ENCODE peak calls at places on chromosomes 3 and 15, in seven cellular contexts. R, F, X, E, U, Y and A are unnamed samples.

GRCh38 chr15:25844981-25845680 is 18.0 kb downstream of the ATP10A start:
- DNase-seq in X (no peak), U (no peak), E (no peak), F (no peak), Y (no peak), R (no peak), A (no peak)

GRCh38 chr3:71680588-71680987 is 44.6 kb downstream of the EIF4E3 start:
- DNase-seq in R (no peak), F (no peak), X (no peak), E (no peak), U (peak), Y (no peak), A (no peak)

GRCh38 chr15:70379134-70379533 is 281.4 kb upstream of the TLE3 start:
- DNase-seq in R (no peak), U (no peak), X (no peak), E (no peak), F (no peak), Y (no peak), A (no peak)

GRCh38 chr15:68791431-68792283 is 29.0 kb downstream of the ANP32A start:
- DNase-seq in Y (no peak), F (no peak), U (no peak), R (no peak), X (no peak), E (peak), A (peak)

GRCh38 chr3:4741404-4742307 is 237.6 kb upstream of the BHLHE40 start:
- DNase-seq in Y (no peak), F (peak), R (no peak), E (no peak), U (peak), X (no peak), A (no peak)

GRCh38 chr3:12924437-12924836 is 83.1 kb upstream of the RPL32 start:
- DNase-seq in E (no peak), F (no peak), U (no peak), Y (no peak), R (no peak), X (no peak), A (no peak)

GRCh38 chr15:34725565-34725964 is 29.2 kb downstream of the GJD2 start:
- DNase-seq in U (no peak), E (no peak), X (no peak), F (no peak), Y (no peak), R (no peak), A (no peak)

GRCh38 chr15:31975446-31976229 is 54.7 kb upstream of the CHRNA7 start:
- DNase-seq in F (peak), X (no peak), U (no peak), R (no peak), E (no peak), Y (no peak), A (no peak)

GRCh38 chr3:61627768-61628185 is 66.4 kb downstream of the PTPRG start:
- DNase-seq in F (peak), U (peak), R (no peak), Y (no peak), X (no peak), E (no peak), A (no peak)

GRCh38 chr3:46713048-46713897 is 4.4 kb downstream of the PRSS50 start:
- DNase-seq in F (no peak), R (no peak), E (no peak), Y (no peak), U (no peak), X (no peak), A (no peak)

GRCh38 chr3:113948015-113948917 is 453 bp downstream of the ZDHHC23 start:
- DNase-seq in U (no peak), E (peak), Y (no peak), R (peak), F (peak), X (no peak), A (peak)

GRCh38 chr3:122681294-122682015 is 816 bp downstream of the PARP14 start:
- DNase-seq in R (no peak), E (no peak), Y (no peak), U (no peak), F (no peak), X (no peak), A (peak)

GRCh38 chr3:143037867-143038266 is 36.5 kb downstream of the U2SURP start:
- DNase-seq in E (no peak), R (no peak), X (no peak), Y (no peak), U (no peak), F (no peak), A (no peak)

GRCh38 chr3:52005571-52005986 is 9.9 kb upstream of the RPL29 start:
- DNase-seq in X (no peak), F (no peak), E (no peak), R (no peak), Y (no peak), U (peak), A (no peak)

GRCh38 chr15:66842710-66843441 is 140.8 kb downstream of the SMAD6 start:
- DNase-seq in F (no peak), U (peak), E (no peak), R (no peak), Y (no peak), X (peak), A (no peak)

GRCh38 chr15:71137138-71137518 is 21.9 kb downstream of the THSD4 start:
- DNase-seq in U (peak), X (no peak), R (no peak), E (no peak), Y (no peak), F (no peak), A (no peak)

GRCh38 chr3:194265505-194265892 is 85.6 kb downstream of the CPN2 start:
- DNase-seq in Y (no peak), X (peak), R (no peak), F (no peak), E (no peak), U (peak), A (no peak)

GRCh38 chr15:66481107-66481856 is 16.3 kb downstream of the SNAPC5 start:
- DNase-seq in E (no peak), F (no peak), R (no peak), U (no peak), X (no peak), Y (no peak), A (no peak)

GRCh38 chr3:75341324-75342067 is 322.6 kb upstream of the FRG2C start:
- DNase-seq in E (no peak), U (no peak), Y (no peak), F (no peak), X (no peak), R (no peak), A (no peak)

GRCh38 chr15:100866386-100867330 is 13.0 kb upstream of the ALDH1A3 start:
- DNase-seq in E (no peak), X (no peak), U (no peak), F (no peak), R (no peak), Y (no peak), A (no peak)

GRCh38 chr3:126130081-126130855 is 46.3 kb upstream of the SLC41A3 start:
- DNase-seq in X (peak), R (no peak), U (no peak), Y (no peak), E (no peak), F (no peak), A (no peak)

GRCh38 chr15:44804303-44805046 is 68.1 kb downstream of the TRIM69 start:
- DNase-seq in E (no peak), R (no peak), F (no peak), U (peak), X (no peak), Y (no peak), A (no peak)

GRCh38 chr3:177816667-177817208 is 619.5 kb upstream of the TBL1XR1 start:
- DNase-seq in U (peak), Y (no peak), X (no peak), F (no peak), R (no peak), E (no peak), A (no peak)

GRCh38 chr15:80072285-80072684 is 12.8 kb downstream of the ZFAND6 start:
- DNase-seq in F (peak), U (peak), E (peak), X (no peak), Y (peak), R (no peak), A (peak)

GRCh38 chr3:9036327-9037112 is 73.2 kb upstream of the RAD18 start:
- DNase-seq in U (peak), Y (no peak), R (no peak), X (peak), F (no peak), E (no peak), A (no peak)

GRCh38 chr3:23829242-23829934 is 23.6 kb downstream of the UBE2E1 start:
- DNase-seq in Y (no peak), E (no peak), R (no peak), F (no peak), X (no peak), U (no peak), A (peak)

GRCh38 chr15:25682349-25682748 is 180.8 kb downstream of the ATP10A start:
- DNase-seq in Y (no peak), F (no peak), E (no peak), X (peak), U (no peak), R (no peak), A (no peak)

GRCh38 chr15:37973856-37974255 is 39.4 kb downstream of the TMCO5A start:
- DNase-seq in F (no peak), R (no peak), X (no peak), U (no peak), Y (no peak), E (no peak), A (no peak)

GRCh38 chr3:44885618-44886017 is 11.2 kb downstream of the TGM4 start:
- DNase-seq in E (no peak), U (peak), R (no peak), Y (no peak), X (no peak), F (no peak), A (no peak)

GRCh38 chr3:184665101-184665500 is 46.8 kb downstream of the MAGEF1 start:
- DNase-seq in U (no peak), F (no peak), E (no peak), X (no peak), R (no peak), Y (no peak), A (no peak)